ENCODE peak calls at places on chromosomes 7 and 10, in eight cellular contexts. F is left ventricle myocardium inferior, V is uterus, M is colonic mucosa, E is upper lobe of left lung, R is BJ, D is kidney, P is IMR-90. X is an unnamed sample.

GRCh38 chr7:70416611-70417010 is 715.3 kb upstream of the GALNT17 start:
- DNase-seq in F (no peak), V (no peak), M (no peak), E (peak), R (no peak), D (no peak), P (no peak), X (no peak)

GRCh38 chr7:92835851-92836488 is 403 bp downstream of the CDK6 start:
- DNase-seq in F (peak), V (peak), M (peak), E (no peak), R (no peak), D (peak), P (no peak), X (peak)

GRCh38 chr7:95906871-95907270 is 134.5 kb downstream of the DYNC1I1 start:
- DNase-seq in F (no peak), V (no peak), M (no peak), E (no peak), R (no peak), D (no peak), P (no peak), X (no peak)

GRCh38 chr7:64312826-64313225 is 935 bp upstream of the ZNF736 start:
- DNase-seq in F (no peak), V (no peak), M (no peak), E (no peak), R (no peak), D (no peak), P (no peak), X (no peak)

GRCh38 chr10:11691319-11691755 is 50.8 kb upstream of the ECHDC3 start:
- DNase-seq in F (peak), V (no peak), M (no peak), E (peak), R (no peak), D (no peak), P (no peak), X (no peak)

GRCh38 chr7:136635755-136636154 is 232.7 kb upstream of the CHRM2 start:
- DNase-seq in F (no peak), V (no peak), M (no peak), E (no peak), R (no peak), D (no peak), P (no peak), X (no peak)

GRCh38 chr10:132212816-132213215 is 26.1 kb downstream of the DPYSL4 start:
- DNase-seq in F (no peak), V (no peak), M (no peak), E (peak), R (no peak), D (peak), P (no peak), X (no peak)

GRCh38 chr10:88810196-88810961 is 7.8 kb downstream of the LIPM start:
- DNase-seq in F (no peak), V (no peak), M (peak), E (no peak), R (peak), D (no peak), P (peak), X (peak)

GRCh38 chr10:117621795-117622420 is 79.4 kb downstream of the EMX2 start:
- DNase-seq in F (no peak), V (no peak), M (no peak), E (no peak), R (no peak), D (no peak), P (no peak), X (no peak)

GRCh38 chr10:3873728-3874461 is 88.9 kb upstream of the KLF6 start:
- DNase-seq in F (no peak), V (no peak), M (no peak), E (no peak), R (no peak), D (no peak), P (peak), X (peak)

GRCh38 chr10:116952729-116953128 is 52.3 kb downstream of the SHTN1 start:
- DNase-seq in F (no peak), V (no peak), M (no peak), E (no peak), R (no peak), D (no peak), P (no peak), X (no peak)

GRCh38 chr7:48421357-48421756 is 250.1 kb downstream of the ABCA13 start:
- DNase-seq in F (no peak), V (no peak), M (no peak), E (no peak), R (no peak), D (no peak), P (peak), X (no peak)

GRCh38 chr10:113610636-113611601 is 52.9 kb downstream of the NRAP start:
- DNase-seq in F (no peak), V (no peak), M (no peak), E (no peak), R (no peak), D (no peak), P (no peak), X (no peak)

GRCh38 chr10:31083765-31084184 is 52.1 kb upstream of the ZNF438 start:
- DNase-seq in F (no peak), V (no peak), M (peak), E (no peak), R (no peak), D (peak), P (peak), X (peak)

GRCh38 chr10:44857363-44858016 is 53.6 kb upstream of the TMEM72 start:
- DNase-seq in F (peak), V (peak), M (peak), E (no peak), R (no peak), D (no peak), P (peak), X (peak)

GRCh38 chr7:119228482-119228881 is 1004.0 kb downstream of the ANKRD7 start:
- DNase-seq in F (no peak), V (no peak), M (no peak), E (no peak), R (no peak), D (no peak), P (no peak), X (no peak)

GRCh38 chr7:31126976-31127375 is 74.9 kb downstream of the ADCYAP1R1 start:
- DNase-seq in F (no peak), V (no peak), M (no peak), E (no peak), R (no peak), D (no peak), P (peak), X (peak)

GRCh38 chr10:48271323-48271722 is 3.2 kb downstream of the FRMPD2 start:
- DNase-seq in F (no peak), V (no peak), M (no peak), E (no peak), R (no peak), D (no peak), P (no peak), X (no peak)

GRCh38 chr7:94289071-94289470 is 105.6 kb upstream of the COL1A2 start:
- DNase-seq in F (peak), V (peak), M (peak), E (no peak), R (no peak), D (no peak), P (peak), X (peak)

GRCh38 chr7:17415955-17416354 is 117.5 kb downstream of the AHR start:
- DNase-seq in F (no peak), V (no peak), M (no peak), E (no peak), R (no peak), D (no peak), P (no peak), X (peak)

GRCh38 chr10:13536674-13537366 is 8.0 kb upstream of the BEND7 start:
- DNase-seq in F (peak), V (peak), M (peak), E (no peak), R (no peak), D (peak), P (peak), X (peak)

GRCh38 chr10:78357027-78357672 is 323.5 kb downstream of the RPS24 start:
- DNase-seq in F (no peak), V (no peak), M (no peak), E (no peak), R (no peak), D (no peak), P (no peak), X (no peak)

GRCh38 chr10:69468771-69469129 is 17.5 kb downstream of the TSPAN15 start:
- DNase-seq in F (no peak), V (no peak), M (no peak), E (no peak), R (no peak), D (no peak), P (no peak), X (no peak)

GRCh38 chr7:91299952-91300775 is 35.9 kb downstream of the FZD1 start:
- DNase-seq in F (no peak), V (no peak), M (no peak), E (no peak), R (no peak), D (no peak), P (no peak), X (no peak)

GRCh38 chr10:12042409-12042796 is 206 bp downstream of the UPF2 start:
- DNase-seq in F (no peak), V (no peak), M (no peak), E (peak), R (no peak), D (peak), P (peak), X (no peak)

GRCh38 chr10:7264313-7264741 is 146.5 kb downstream of the SFMBT2 start:
- DNase-seq in F (no peak), V (no peak), M (no peak), E (no peak), R (no peak), D (no peak), P (peak), X (no peak)

GRCh38 chr10:70887804-70888800 is at the start of gene PCBD1:
- DNase-seq in F (peak), V (peak), M (peak), E (peak), R (no peak), D (peak), P (peak), X (peak)

GRCh38 chr10:28171468-28172235 is 131.2 kb downstream of the MPP7 start:
- DNase-seq in F (no peak), V (no peak), M (no peak), E (no peak), R (no peak), D (no peak), P (peak), X (peak)
- H3K4me3 ChIP-seq in F (no peak), V (no peak), M (no peak), E (no peak), R (no peak), D (no peak), P (no peak), X (no peak)

DNA sequence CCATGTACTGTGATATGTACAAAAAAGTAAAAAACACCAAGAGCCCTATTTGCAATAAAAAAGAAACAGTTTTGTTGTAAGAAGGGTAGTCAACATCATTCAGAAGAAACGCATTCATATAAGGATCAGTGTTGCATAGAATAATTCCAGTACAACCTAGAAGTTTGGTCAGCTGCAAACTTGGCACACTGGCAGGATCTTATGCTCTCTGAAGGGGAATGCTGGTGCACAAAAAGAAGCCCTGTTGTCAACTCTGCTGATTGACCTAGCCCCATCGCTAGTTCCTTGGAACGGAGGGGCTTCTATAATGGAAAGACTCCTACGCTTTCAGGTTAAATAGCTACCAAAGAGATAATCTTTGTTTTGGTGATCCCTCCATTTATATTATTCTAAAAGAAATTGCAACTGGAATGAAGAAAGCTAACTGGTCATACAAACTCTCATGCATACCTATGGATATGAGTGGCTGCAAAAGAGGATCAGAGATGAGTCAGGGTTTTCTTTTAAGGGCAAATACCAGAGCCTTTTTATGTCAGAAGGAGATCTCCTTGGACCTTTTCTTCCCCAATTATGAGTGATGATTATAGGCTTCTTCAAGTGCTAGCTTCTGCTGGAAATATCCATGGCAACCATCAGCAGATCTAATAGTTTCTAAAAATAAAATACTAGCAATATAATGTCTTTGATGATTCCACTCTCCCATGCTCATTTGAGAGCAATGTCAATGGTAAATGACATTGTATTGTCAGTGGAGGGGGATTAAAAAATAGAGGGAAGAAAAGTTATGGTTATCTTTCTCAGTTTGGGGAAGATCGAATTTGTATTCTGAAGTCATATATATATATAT is 312.4 kb upstream of the CACNA2D1 start:
- DNase-seq in F (no peak), V (no peak), M (no peak), E (no peak), R (peak), D (no peak), P (peak), X (peak)
- H3K4me3 ChIP-seq in F (no peak), V (no peak), M (no peak), E (no peak), R (no peak), D (no peak), P (no peak), X (no peak)

GRCh38 chr7:944744-945143 is 9.7 kb downstream of the ADAP1 start:
- DNase-seq in F (no peak), V (no peak), M (no peak), E (no peak), R (no peak), D (no peak), P (no peak), X (no peak)

GRCh38 chr7:946256-946996 is 8.1 kb downstream of the ADAP1 start:
- DNase-seq in F (no peak), V (no peak), M (peak), E (peak), R (no peak), D (peak), P (no peak), X (no peak)

GRCh38 chr7:945147-945555 is 9.3 kb downstream of the ADAP1 start:
- DNase-seq in F (no peak), V (no peak), M (no peak), E (peak), R (no peak), D (peak), P (no peak), X (no peak)

GRCh38 chr7:947391-948210 is 6.9 kb downstream of the ADAP1 start:
- DNase-seq in F (peak), V (no peak), M (no peak), E (peak), R (no peak), D (peak), P (no peak), X (no peak)

DNA sequence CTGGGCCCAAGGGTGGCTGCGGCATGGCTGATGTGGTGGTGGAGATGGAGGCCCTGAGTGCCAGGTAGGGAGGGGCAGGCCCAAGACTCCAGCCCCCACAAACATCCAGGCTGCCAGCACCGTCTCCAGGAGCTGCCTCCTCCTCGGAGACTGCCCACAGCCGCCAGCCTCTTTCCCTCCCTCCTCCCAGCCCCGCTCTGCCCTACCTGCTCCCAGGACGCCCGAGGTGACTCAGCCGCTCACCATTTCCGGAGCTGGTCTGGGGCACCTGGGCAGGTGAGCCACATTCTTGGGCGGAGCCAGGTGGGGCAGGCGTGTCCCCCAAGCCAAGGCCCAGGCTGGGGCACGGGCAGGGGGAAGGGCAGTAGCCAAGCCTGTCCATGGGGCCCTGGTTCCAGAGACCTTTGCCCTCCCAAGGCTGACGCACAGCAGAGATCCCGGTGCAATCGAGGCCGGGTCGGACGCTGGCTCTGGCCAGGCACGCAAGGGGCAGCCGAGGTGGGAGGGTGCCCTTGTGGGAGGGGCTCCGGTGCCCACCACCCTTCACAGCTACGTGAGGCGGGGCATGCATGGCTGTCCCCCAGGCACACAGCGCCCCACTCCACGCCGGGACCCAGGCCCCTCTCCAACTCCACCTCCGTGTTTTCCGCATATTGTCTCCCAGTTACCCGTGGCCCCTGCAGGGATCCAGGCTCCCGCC is 8.8 kb downstream of the ADAP1 start:
- DNase-seq in F (no peak), V (no peak), M (peak), E (peak), R (no peak), D (peak), P (no peak), X (no peak)
- H3K4me3 ChIP-seq in F (no peak), V (no peak), M (peak), E (no peak), R (no peak), D (no peak), P (no peak), X (no peak)

GRCh38 chr7:28685660-28686417 is 272.3 kb downstream of the TRIL start:
- DNase-seq in F (peak), V (peak), M (peak), E (no peak), R (peak), D (peak), P (peak), X (peak)
- H3K4me3 ChIP-seq in F (peak), V (peak), M (peak), E (peak), R (peak), D (peak), P (peak), X (peak)

DNA sequence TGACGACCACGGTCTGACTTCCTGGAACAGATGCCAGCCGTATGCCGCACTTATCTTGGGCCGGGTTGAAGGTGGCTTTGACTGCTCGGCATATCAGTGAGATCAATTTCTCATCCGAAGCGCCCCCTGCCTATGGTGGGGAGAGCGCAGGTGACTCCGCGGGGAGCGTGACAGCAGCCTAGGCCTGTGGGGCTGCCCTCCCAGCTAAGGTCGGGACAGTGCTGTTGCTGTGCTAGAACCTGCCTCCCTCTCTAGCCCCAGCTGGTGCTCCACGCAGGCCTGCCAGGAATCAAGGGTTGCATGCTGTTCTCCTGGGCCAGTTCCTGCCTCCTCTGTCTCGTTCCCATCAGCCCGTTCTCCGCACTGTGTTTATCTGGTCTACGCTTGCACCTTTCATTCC is 49.8 kb downstream of the PODXL start:
- DNase-seq in F (no peak), V (no peak), M (no peak), E (peak), R (no peak), D (peak), P (no peak), X (no peak)
- H3K4me3 ChIP-seq in F (no peak), V (no peak), M (no peak), E (no peak), R (no peak), D (no peak), P (no peak), X (no peak)

DNA sequence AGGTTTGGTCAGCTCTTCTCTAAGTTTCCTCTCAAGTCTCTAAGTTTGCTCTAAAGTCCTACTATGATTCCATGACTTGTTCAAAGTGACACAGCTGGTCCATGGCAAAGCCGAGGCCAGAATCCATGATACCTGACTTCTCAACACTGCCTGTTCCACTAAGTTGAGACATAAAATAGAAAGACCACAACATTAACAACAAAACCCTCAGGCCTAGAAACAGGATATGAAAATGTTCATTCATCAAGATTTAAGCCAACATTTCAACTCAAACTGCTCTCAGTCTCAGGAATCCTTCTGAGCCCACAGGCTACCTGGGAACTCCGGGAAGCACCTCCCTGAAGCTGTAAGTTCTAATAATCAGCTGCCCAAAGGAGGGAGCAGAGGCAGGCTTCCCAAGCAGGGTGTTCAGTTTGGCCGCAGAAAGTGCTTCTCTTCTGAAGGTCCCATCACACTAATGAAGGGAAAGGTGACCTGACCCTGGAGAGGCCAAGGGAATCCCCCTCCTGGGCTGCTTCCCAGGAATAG is 62.9 kb downstream of the STK17A start:
- DNase-seq in F (no peak), V (no peak), M (no peak), E (no peak), R (no peak), D (no peak), P (no peak), X (no peak)
- H3K4me3 ChIP-seq in F (no peak), V (no peak), M (no peak), E (no peak), R (no peak), D (no peak), P (no peak), X (no peak)

GRCh38 chr7:19107392-19108147 is 9.9 kb downstream of the TWIST1 start:
- DNase-seq in F (no peak), V (peak), M (peak), E (peak), R (no peak), D (no peak), P (peak), X (peak)
- H3K4me3 ChIP-seq in F (peak), V (peak), M (peak), E (no peak), R (peak), D (peak), P (peak), X (peak)

GRCh38 chr7:130957140-130957513 is 223.1 kb upstream of the KLF14 start:
- DNase-seq in F (no peak), V (no peak), M (no peak), E (no peak), R (no peak), D (no peak), P (no peak), X (no peak)

GRCh38 chr7:130957722-130958360 is 223.8 kb upstream of the KLF14 start:
- DNase-seq in F (no peak), V (no peak), M (no peak), E (no peak), R (no peak), D (no peak), P (no peak), X (no peak)

GRCh38 chr7:130955560-130955919 is 221.5 kb upstream of the KLF14 start:
- DNase-seq in F (no peak), V (no peak), M (no peak), E (no peak), R (no peak), D (no peak), P (no peak), X (no peak)

GRCh38 chr7:130954918-130955559 is 221.0 kb upstream of the KLF14 start:
- DNase-seq in F (no peak), V (no peak), M (no peak), E (no peak), R (no peak), D (no peak), P (no peak), X (no peak)

GRCh38 chr7:130956417-130957139 is 222.6 kb upstream of the KLF14 start:
- DNase-seq in F (no peak), V (no peak), M (no peak), E (no peak), R (no peak), D (no peak), P (peak), X (no peak)
- H3K4me3 ChIP-seq in F (no peak), V (no peak), M (no peak), E (no peak), R (no peak), D (no peak), P (no peak), X (no peak)

X was measured in AG10803.